ENCODE peak calls at places on chromosome 19, in four cellular contexts. One of them, this sample, is unnamed.
A peak's percentile ranks its signal among the peaks of the same experiment; 100 is the strongest.

GRCh38 chr19:29623726-29624488 is 17.8 kb downstream of the POP4 start:
- DNase-seq in neural crest cell: no peak
- DNase-seq in activated T-cell treated with anti-CD3 and anti-CD28 coated beads, Interleukin-2, amount 50 U/mL, for 72 hours: peak; percentile 81
- DNase-seq in BE2C: no peak
- DNase-seq in this sample: no peak

GRCh38 chr19:6794817-6795431 is 22.4 kb downstream of the VAV1 start:
- DNase-seq in neural crest cell: no peak
- DNase-seq in BE2C: no peak
- DNase-seq in activated T-cell treated with anti-CD3 and anti-CD28 coated beads, Interleukin-2, amount 50 U/mL, for 72 hours: no peak
- DNase-seq in this sample: no peak

GRCh38 chr19:30920238-30920637 is 429.0 kb downstream of the TSHZ3 start:
- DNase-seq in neural crest cell: no peak
- DNase-seq in activated T-cell treated with anti-CD3 and anti-CD28 coated beads, Interleukin-2, amount 50 U/mL, for 72 hours: no peak
- DNase-seq in BE2C: no peak
- DNase-seq in this sample: no peak

GRCh38 chr19:51410950-51411748 is 6.3 kb downstream of the SIGLEC10 start:
- DNase-seq in BE2C: no peak
- DNase-seq in activated T-cell treated with anti-CD3 and anti-CD28 coated beads, Interleukin-2, amount 50 U/mL, for 72 hours: no peak
- DNase-seq in neural crest cell: no peak
- DNase-seq in this sample: no peak

GRCh38 chr19:32448026-32448425 is 42.5 kb downstream of the DPY19L3 start:
- DNase-seq in neural crest cell: no peak
- DNase-seq in activated T-cell treated with anti-CD3 and anti-CD28 coated beads, Interleukin-2, amount 50 U/mL, for 72 hours: no peak
- DNase-seq in BE2C: no peak
- DNase-seq in this sample: no peak

GRCh38 chr19:768424-768823 is 17.5 kb downstream of the MISP start:
- DNase-seq in BE2C: no peak
- DNase-seq in activated T-cell treated with anti-CD3 and anti-CD28 coated beads, Interleukin-2, amount 50 U/mL, for 72 hours: no peak
- DNase-seq in neural crest cell: no peak
- DNase-seq in this sample: peak; percentile 94

GRCh38 chr19:1156305-1156801 is 17.7 kb downstream of the SBNO2 start:
- DNase-seq in activated T-cell treated with anti-CD3 and anti-CD28 coated beads, Interleukin-2, amount 50 U/mL, for 72 hours: no peak
- DNase-seq in neural crest cell: no peak
- DNase-seq in BE2C: no peak
- DNase-seq in this sample: no peak

GRCh38 chr19:8391274-8392016 is 1.3 kb downstream of the RAB11B start:
- DNase-seq in BE2C: no peak
- DNase-seq in activated T-cell treated with anti-CD3 and anti-CD28 coated beads, Interleukin-2, amount 50 U/mL, for 72 hours: no peak
- DNase-seq in neural crest cell: no peak
- DNase-seq in this sample: no peak

GRCh38 chr19:18063463-18063862 is 23.3 kb downstream of the IL12RB1 start:
- DNase-seq in activated T-cell treated with anti-CD3 and anti-CD28 coated beads, Interleukin-2, amount 50 U/mL, for 72 hours: peak; percentile 40
- DNase-seq in BE2C: peak; percentile 47
- DNase-seq in neural crest cell: peak; percentile 56
- DNase-seq in this sample: no peak

GRCh38 chr19:4633140-4633967 is 6.0 kb upstream of the TNFAIP8L1 start:
- DNase-seq in BE2C: peak; percentile 68
- DNase-seq in neural crest cell: peak; percentile 68
- DNase-seq in activated T-cell treated with anti-CD3 and anti-CD28 coated beads, Interleukin-2, amount 50 U/mL, for 72 hours: peak; percentile 67
- DNase-seq in this sample: peak; percentile 81

GRCh38 chr19:50486823-50487515 is 10.3 kb upstream of the GARIN5A start:
- DNase-seq in activated T-cell treated with anti-CD3 and anti-CD28 coated beads, Interleukin-2, amount 50 U/mL, for 72 hours: peak; percentile 70
- DNase-seq in BE2C: peak; percentile 60
- DNase-seq in neural crest cell: peak; percentile 67
- DNase-seq in this sample: no peak

GRCh38 chr19:10780368-10780767 is 55.6 kb downstream of the TMED1 start:
- DNase-seq in neural crest cell: no peak
- DNase-seq in BE2C: no peak
- DNase-seq in activated T-cell treated with anti-CD3 and anti-CD28 coated beads, Interleukin-2, amount 50 U/mL, for 72 hours: no peak
- DNase-seq in this sample: no peak

GRCh38 chr19:42023121-42023942 is 29.3 kb upstream of the ATP1A3 start:
- DNase-seq in activated T-cell treated with anti-CD3 and anti-CD28 coated beads, Interleukin-2, amount 50 U/mL, for 72 hours: peak; percentile 34
- DNase-seq in BE2C: peak; percentile 69
- DNase-seq in neural crest cell: peak; percentile 24
- DNase-seq in this sample: no peak

GRCh38 chr19:38148337-38148736 is 75.7 kb downstream of the DPF1 start:
- DNase-seq in activated T-cell treated with anti-CD3 and anti-CD28 coated beads, Interleukin-2, amount 50 U/mL, for 72 hours: no peak
- DNase-seq in neural crest cell: no peak
- DNase-seq in BE2C: no peak
- DNase-seq in this sample: no peak

GRCh38 chr19:56838930-56839664 is 1.4 kb downstream of the PEG3 start:
- DNase-seq in neural crest cell: no peak
- DNase-seq in BE2C: peak; percentile 92
- DNase-seq in activated T-cell treated with anti-CD3 and anti-CD28 coated beads, Interleukin-2, amount 50 U/mL, for 72 hours: peak; percentile 24
- DNase-seq in this sample: peak; percentile 82

GRCh38 chr19:12983561-12984142 is 11.6 kb upstream of the NFIX start:
- DNase-seq in neural crest cell: peak; percentile 76
- DNase-seq in BE2C: peak; percentile 83
- DNase-seq in activated T-cell treated with anti-CD3 and anti-CD28 coated beads, Interleukin-2, amount 50 U/mL, for 72 hours: peak; percentile 91
- DNase-seq in this sample: peak; percentile 9

GRCh38 chr19:29777916-29778315 is 33.9 kb upstream of the CCNE1 start:
- DNase-seq in BE2C: no peak
- DNase-seq in activated T-cell treated with anti-CD3 and anti-CD28 coated beads, Interleukin-2, amount 50 U/mL, for 72 hours: no peak
- DNase-seq in neural crest cell: no peak
- DNase-seq in this sample: no peak

GRCh38 chr19:45403781-45404556 is 900 bp downstream of the PPP1R13L start:
- DNase-seq in activated T-cell treated with anti-CD3 and anti-CD28 coated beads, Interleukin-2, amount 50 U/mL, for 72 hours: peak; percentile 83
- DNase-seq in neural crest cell: peak; percentile 39
- DNase-seq in BE2C: peak; percentile 49
- DNase-seq in this sample: peak; percentile 44

GRCh38 chr19:3868770-3869456 is at the start of gene ZFR2:
- DNase-seq in activated T-cell treated with anti-CD3 and anti-CD28 coated beads, Interleukin-2, amount 50 U/mL, for 72 hours: peak; percentile 9
- DNase-seq in neural crest cell: peak; percentile 20
- DNase-seq in BE2C: peak; percentile 28
- DNase-seq in this sample: no peak

GRCh38 chr19:29715695-29716581 is 877 bp upstream of the C19orf12 start:
- DNase-seq in activated T-cell treated with anti-CD3 and anti-CD28 coated beads, Interleukin-2, amount 50 U/mL, for 72 hours: no peak
- DNase-seq in BE2C: no peak
- DNase-seq in neural crest cell: no peak
- DNase-seq in this sample: peak; percentile 25

GRCh38 chr19:39568604-39569003 is 28.6 kb upstream of the EID2 start:
- DNase-seq in neural crest cell: no peak
- DNase-seq in activated T-cell treated with anti-CD3 and anti-CD28 coated beads, Interleukin-2, amount 50 U/mL, for 72 hours: no peak
- DNase-seq in BE2C: no peak
- DNase-seq in this sample: peak; percentile 47

GRCh38 chr19:34188388-34188787 is 16.1 kb downstream of the LSM14A start:
- DNase-seq in activated T-cell treated with anti-CD3 and anti-CD28 coated beads, Interleukin-2, amount 50 U/mL, for 72 hours: no peak
- DNase-seq in BE2C: no peak
- DNase-seq in neural crest cell: no peak
- DNase-seq in this sample: peak; percentile 32

GRCh38 chr19:17220207-17220758 is 5.1 kb downstream of the USE1 start:
- DNase-seq in neural crest cell: no peak
- DNase-seq in BE2C: no peak
- DNase-seq in activated T-cell treated with anti-CD3 and anti-CD28 coated beads, Interleukin-2, amount 50 U/mL, for 72 hours: no peak
- DNase-seq in this sample: peak; percentile 65

GRCh38 chr19:39362682-39363657 is 20.7 kb downstream of the SAMD4B start:
- DNase-seq in activated T-cell treated with anti-CD3 and anti-CD28 coated beads, Interleukin-2, amount 50 U/mL, for 72 hours: no peak
- DNase-seq in BE2C: no peak
- DNase-seq in neural crest cell: no peak
- DNase-seq in this sample: peak; percentile 90

GRCh38 chr19:28744943-28745342 is 468.0 kb downstream of the UQCRFS1 start:
- DNase-seq in activated T-cell treated with anti-CD3 and anti-CD28 coated beads, Interleukin-2, amount 50 U/mL, for 72 hours: no peak
- DNase-seq in neural crest cell: no peak
- DNase-seq in BE2C: no peak
- DNase-seq in this sample: no peak

GRCh38 chr19:6044056-6044805 is 66.1 kb downstream of the RFX2 start:
- DNase-seq in neural crest cell: no peak
- DNase-seq in activated T-cell treated with anti-CD3 and anti-CD28 coated beads, Interleukin-2, amount 50 U/mL, for 72 hours: no peak
- DNase-seq in BE2C: no peak
- DNase-seq in this sample: no peak

GRCh38 chr19:51703655-51704515 is 10.8 kb downstream of the SPACA6 start:
- DNase-seq in activated T-cell treated with anti-CD3 and anti-CD28 coated beads, Interleukin-2, amount 50 U/mL, for 72 hours: peak; percentile 99
- DNase-seq in neural crest cell: peak; percentile 93
- DNase-seq in BE2C: peak; percentile 96
- DNase-seq in this sample: peak; percentile 73

GRCh38 chr19:31139871-31140505 is 209.2 kb downstream of the TSHZ3 start:
- DNase-seq in BE2C: no peak
- DNase-seq in neural crest cell: no peak
- DNase-seq in activated T-cell treated with anti-CD3 and anti-CD28 coated beads, Interleukin-2, amount 50 U/mL, for 72 hours: no peak
- DNase-seq in this sample: peak; percentile 86

GRCh38 chr19:34393629-34394028 is 10.6 kb upstream of the PDCD2L start:
- DNase-seq in BE2C: no peak
- DNase-seq in activated T-cell treated with anti-CD3 and anti-CD28 coated beads, Interleukin-2, amount 50 U/mL, for 72 hours: no peak
- DNase-seq in neural crest cell: no peak
- DNase-seq in this sample: no peak

GRCh38 chr19:39297931-39298634 is 1.9 kb downstream of the IFNL1 start:
- DNase-seq in BE2C: no peak
- DNase-seq in activated T-cell treated with anti-CD3 and anti-CD28 coated beads, Interleukin-2, amount 50 U/mL, for 72 hours: peak; percentile 76
- DNase-seq in neural crest cell: no peak
- DNase-seq in this sample: no peak

GRCh38 chr19:39077323-39077722 is 6.8 kb upstream of the ACP7 start:
- DNase-seq in activated T-cell treated with anti-CD3 and anti-CD28 coated beads, Interleukin-2, amount 50 U/mL, for 72 hours: no peak
- DNase-seq in BE2C: no peak
- DNase-seq in neural crest cell: no peak
- DNase-seq in this sample: no peak

GRCh38 chr19:13756210-13756609 is 8.1 kb upstream of the MRI1 start:
- DNase-seq in neural crest cell: no peak
- DNase-seq in BE2C: no peak
- DNase-seq in activated T-cell treated with anti-CD3 and anti-CD28 coated beads, Interleukin-2, amount 50 U/mL, for 72 hours: no peak
- DNase-seq in this sample: no peak

This sample was measured in renal cortical epithelial cell.